ENCODE peak calls at places on chromosomes 12 and 14, in ten cellular contexts. A is astrocyte of the spinal cord, F is AG10803, G is foreskin fibroblast, M is heart right ventricle, E is left lung, U is neural progenitor cell, D is AG04450, T is body of pancreas, V is epithelial cell of esophagus. Z is an unnamed sample.

GRCh38 chr14:99141236-99141635 is 130.8 kb downstream of the BCL11B start:
- DNase-seq in T (no peak), G (no peak), F (no peak), D (no peak), E (no peak), M (no peak), V (no peak), A (no peak), U (no peak), Z (no peak)

GRCh38 chr12:56188786-56189335 is 422 bp downstream of the SMARCC2 start:
- DNase-seq in U (peak), G (no peak), A (no peak), V (no peak), D (no peak), E (no peak), T (no peak), F (no peak), M (no peak), Z (no peak)

GRCh38 chr12:96233941-96234461 is 39.8 kb downstream of the ELK3 start:
- DNase-seq in E (peak), U (no peak), A (peak), G (peak), F (peak), V (peak), M (peak), D (peak), T (peak), Z (peak)

GRCh38 chr12:107610030-107610859 is 75.4 kb upstream of the PWP1 start:
- DNase-seq in M (peak), E (no peak), D (peak), A (peak), T (no peak), F (peak), G (peak), U (peak), V (peak), Z (peak)

GRCh38 chr14:89489796-89490506 is 72.9 kb upstream of the FOXN3 start:
- DNase-seq in U (no peak), V (no peak), T (no peak), A (peak), M (no peak), F (peak), D (no peak), G (peak), E (no peak), Z (no peak)

GRCh38 chr14:39762576-39763401 is 330.6 kb upstream of the FBXO33 start:
- DNase-seq in D (no peak), U (no peak), E (no peak), V (no peak), A (no peak), M (no peak), F (no peak), G (no peak), T (no peak), Z (no peak)

GRCh38 chr14:64727551-64728071 is 23.4 kb downstream of the PLEKHG3 start:
- DNase-seq in E (no peak), T (peak), F (no peak), D (no peak), A (no peak), M (no peak), U (no peak), V (no peak), G (no peak), Z (no peak)

GRCh38 chr12:91778938-91779400 is 366.7 kb downstream of the BTG1 start:
- DNase-seq in A (peak), F (peak), E (no peak), G (peak), T (peak), V (peak), M (no peak), U (no peak), D (peak), Z (peak)

GRCh38 chr14:69808919-69809808 is 12.1 kb upstream of the SLC10A1 start:
- DNase-seq in T (no peak), F (no peak), E (no peak), A (no peak), M (no peak), D (no peak), U (no peak), V (no peak), G (no peak), Z (no peak)

GRCh38 chr14:91227183-91227628 is 17.3 kb downstream of the GPR68 start:
- DNase-seq in E (no peak), M (no peak), F (no peak), A (no peak), V (no peak), T (no peak), U (no peak), G (no peak), D (no peak), Z (no peak)

GRCh38 chr14:34629657-34630529 is at the start of gene SNX6:
- DNase-seq in V (peak), M (peak), U (peak), G (peak), E (peak), F (peak), D (no peak), A (peak), T (peak), Z (peak)

GRCh38 chr12:67681145-67681778 is 32.7 kb downstream of the DYRK2 start:
- DNase-seq in A (peak), V (peak), G (peak), F (peak), D (peak), U (no peak), M (no peak), T (peak), E (no peak), Z (peak)

GRCh38 chr12:25775968-25776367 is 182.5 kb upstream of the RASSF8 start:
- DNase-seq in V (peak), G (peak), E (no peak), A (no peak), D (no peak), M (no peak), U (no peak), F (peak), T (no peak), Z (no peak)

GRCh38 chr12:104190151-104190550 is 25.4 kb upstream of the TXNRD1 start:
- DNase-seq in A (no peak), E (no peak), M (no peak), D (no peak), F (peak), U (no peak), V (no peak), T (no peak), G (peak), Z (no peak)

GRCh38 chr14:72962829-72963312 is 36.6 kb downstream of the DCAF4 start:
- DNase-seq in U (peak), M (no peak), G (peak), T (no peak), D (peak), V (peak), F (peak), A (peak), E (no peak), Z (peak)

GRCh38 chr12:45775964-45776363 is 46.5 kb downstream of the ARID2 start:
- DNase-seq in A (no peak), V (no peak), U (no peak), F (no peak), M (no peak), E (no peak), G (no peak), T (no peak), D (no peak), Z (no peak)

GRCh38 chr14:58027904-58028303 is 124.1 kb downstream of the ARMH4 start:
- DNase-seq in D (no peak), G (no peak), M (no peak), A (no peak), E (no peak), V (peak), F (no peak), T (no peak), U (no peak), Z (no peak)

GRCh38 chr14:58026219-58026618 is 125.8 kb downstream of the ARMH4 start:
- DNase-seq in V (no peak), G (no peak), D (no peak), F (no peak), T (no peak), E (no peak), M (no peak), U (no peak), A (no peak), Z (no peak)

GRCh38 chr14:58026967-58027366 is 125.0 kb downstream of the ARMH4 start:
- DNase-seq in M (no peak), E (no peak), F (no peak), A (no peak), T (no peak), D (no peak), G (no peak), V (peak), U (no peak), Z (no peak)
- TF ChIP-seq CTCF in M (no peak), E (no peak), F (no peak), A (no peak), T (no peak), D (no peak), G (no peak), V (no peak), U (no peak), Z (no peak)

GRCh38 chr12:124338448-124338847 is 43.6 kb downstream of the RFLNA start:
- DNase-seq in U (no peak), A (no peak), D (no peak), F (no peak), G (no peak), M (no peak), E (no peak), V (no peak), T (no peak), Z (no peak)
- TF ChIP-seq CTCF in U (no peak), A (no peak), D (no peak), F (no peak), G (no peak), M (peak), E (no peak), V (no peak), T (no peak), Z (no peak)

GRCh38 chr14:55126932-55127490 is 2.0 kb upstream of the LGALS3 start:
- DNase-seq in M (no peak), T (no peak), G (no peak), E (no peak), U (peak), V (no peak), D (no peak), F (no peak), A (no peak), Z (no peak)

GRCh38 chr14:55123101-55123500 is 6.0 kb upstream of the LGALS3 start:
- DNase-seq in A (peak), E (peak), T (peak), U (no peak), V (peak), G (peak), M (no peak), F (peak), D (peak), Z (no peak)

GRCh38 chr14:55126089-55126488 is 3.0 kb upstream of the LGALS3 start:
- DNase-seq in T (no peak), M (no peak), V (no peak), G (peak), U (no peak), E (no peak), A (no peak), D (no peak), F (no peak), Z (no peak)

GRCh38 chr14:55125403-55125802 is 3.6 kb upstream of the LGALS3 start:
- DNase-seq in D (no peak), G (no peak), E (peak), M (no peak), U (no peak), A (no peak), T (peak), F (no peak), V (no peak), Z (no peak)

GRCh38 chr14:55124774-55125372 is 4.2 kb upstream of the LGALS3 start:
- DNase-seq in A (no peak), F (no peak), D (no peak), M (no peak), E (no peak), V (no peak), G (no peak), U (no peak), T (no peak), Z (no peak)
- TF ChIP-seq CTCF in A (no peak), F (no peak), D (no peak), M (no peak), E (no peak), V (no peak), G (no peak), U (no peak), T (no peak), Z (no peak)

DNA sequence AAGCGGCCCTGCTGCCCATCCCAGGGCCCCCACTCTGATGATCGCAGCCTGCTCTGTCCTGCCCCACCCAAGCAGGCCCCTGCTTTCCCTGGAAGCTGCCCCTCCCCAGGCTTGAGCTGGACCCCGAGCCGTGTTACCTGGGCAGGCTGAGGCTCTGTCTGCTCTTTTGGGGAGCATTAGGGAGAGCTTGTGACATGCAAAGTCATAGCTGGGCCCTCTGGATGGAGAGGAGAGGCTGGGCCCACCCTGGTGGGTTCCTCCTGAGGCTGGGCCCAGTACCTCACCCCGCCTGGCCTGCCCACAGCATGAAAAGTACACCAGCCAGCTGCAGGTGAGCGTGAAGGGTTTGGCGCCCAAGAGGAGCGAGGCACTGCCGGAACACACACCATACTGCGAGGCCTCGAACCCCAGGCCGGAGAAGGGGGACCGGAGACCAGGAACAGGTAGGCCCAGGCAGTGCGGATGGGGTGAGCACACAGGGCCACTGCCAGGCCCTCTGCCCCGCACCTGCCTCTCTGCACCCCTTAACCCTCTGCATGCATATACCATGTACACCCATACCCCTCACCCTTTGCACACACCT is 15.0 kb downstream of the CEP170B start:
- DNase-seq in T (no peak), A (no peak), E (no peak), V (no peak), G (no peak), D (no peak), F (no peak), M (peak), U (no peak), Z (no peak)
- TF ChIP-seq CTCF in T (no peak), A (no peak), E (no peak), V (no peak), G (no peak), D (no peak), F (no peak), M (no peak), U (no peak), Z (no peak)

DNA sequence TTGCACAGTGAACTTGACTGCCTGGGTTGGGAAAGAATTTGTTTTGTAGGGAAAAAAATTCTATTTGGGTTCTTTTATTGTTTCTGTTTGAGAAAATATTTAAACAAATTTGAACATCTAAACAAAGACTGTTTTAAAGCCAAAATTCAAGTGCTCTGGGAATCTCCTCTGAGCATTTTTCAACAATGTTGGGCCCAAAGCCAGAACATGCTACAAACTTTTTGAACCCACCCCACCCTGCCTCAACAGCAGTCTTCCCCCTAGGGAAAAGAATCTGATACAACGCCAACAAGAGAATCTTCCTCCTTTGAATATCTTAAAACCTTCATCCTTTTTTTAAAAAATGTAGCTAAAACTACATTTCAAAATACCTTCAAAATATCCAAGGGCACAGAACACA is 20.3 kb upstream of the NID2 start:
- DNase-seq in E (no peak), D (no peak), A (no peak), G (no peak), T (no peak), F (peak), V (no peak), U (no peak), M (no peak), Z (no peak)
- TF ChIP-seq CTCF in E (no peak), D (no peak), A (no peak), G (no peak), T (no peak), F (no peak), V (no peak), U (no peak), M (no peak), Z (no peak)

GRCh38 chr14:84340938-84341337 is 1189.0 kb upstream of the FLRT2 start:
- DNase-seq in E (no peak), M (no peak), T (no peak), U (no peak), V (peak), F (no peak), A (peak), D (no peak), G (peak), Z (no peak)

GRCh38 chr14:84343637-84344036 is 1186.3 kb upstream of the FLRT2 start:
- DNase-seq in G (peak), D (peak), F (no peak), T (no peak), U (no peak), A (peak), M (no peak), E (no peak), V (peak), Z (no peak)
- TF ChIP-seq CTCF in G (no peak), D (no peak), F (no peak), T (no peak), U (no peak), A (no peak), M (no peak), E (no peak), V (no peak), Z (no peak)

GRCh38 chr12:99620159-99620479 is 27.4 kb upstream of the GARIN6 start:
- DNase-seq in T (no peak), M (no peak), D (no peak), E (no peak), A (no peak), V (no peak), G (no peak), F (no peak), U (no peak), Z (no peak)
- TF ChIP-seq CTCF in T (no peak), M (no peak), D (no peak), E (peak), A (no peak), V (no peak), G (no peak), F (no peak), U (no peak), Z (peak)

DNA sequence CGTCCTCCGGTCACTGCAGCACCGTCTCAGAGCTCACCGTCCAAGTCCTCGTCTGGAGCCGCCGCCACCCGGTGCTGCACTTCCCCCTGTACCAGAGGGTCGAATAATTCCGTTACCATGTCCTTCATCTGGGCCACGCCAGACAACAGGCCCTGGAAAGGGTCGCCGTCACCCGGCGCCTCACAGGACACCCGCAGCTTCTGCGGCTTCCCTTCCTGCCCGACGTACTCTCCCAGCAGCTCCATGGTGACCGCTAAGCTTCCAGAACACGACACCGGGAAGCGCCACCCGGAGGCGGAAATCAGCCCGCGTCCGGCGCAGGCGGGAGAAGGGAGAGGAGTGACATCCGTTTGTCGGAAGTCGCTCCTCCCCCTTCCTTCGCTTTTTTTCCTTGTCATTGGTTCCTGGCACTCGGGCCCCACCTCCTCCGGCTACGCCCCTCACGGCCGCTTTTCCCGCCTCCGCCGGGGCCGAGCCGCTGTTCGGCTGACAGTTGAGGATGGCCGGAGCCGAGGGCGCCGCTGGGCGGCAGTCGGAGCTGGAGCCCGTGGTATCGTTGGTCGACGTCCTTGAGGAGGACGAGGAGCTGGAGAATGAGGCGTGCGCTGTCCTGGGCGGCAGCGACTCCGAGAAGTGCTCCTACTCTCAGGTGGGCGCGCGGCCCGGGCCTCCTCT is at the start of the genes GON7 and UBR7:
- DNase-seq in M (peak), U (peak), F (peak), V (peak), E (peak), G (peak), D (peak), T (peak), A (peak), Z (peak)
- TF ChIP-seq CTCF in M (peak), U (peak), F (peak), V (peak), E (peak), G (no peak), D (peak), T (peak), A (no peak), Z (no peak)

GRCh38 chr14:51360592-51360991 is 120.5 kb downstream of the TMX1 start:
- DNase-seq in U (no peak), V (no peak), D (no peak), E (no peak), M (no peak), G (no peak), F (no peak), A (no peak), T (no peak), Z (no peak)
- TF ChIP-seq CTCF in U (no peak), V (no peak), D (no peak), E (no peak), M (no peak), G (no peak), F (no peak), A (no peak), T (no peak), Z (no peak)